ENCODE peak calls at places on chromosomes 2 and 18, in eight cellular contexts. V, T, G, M, Z, J, S and U are unnamed samples. For H3K36me3 and H3K9me3, the result is how much of the 10 kb centered on the place peaks cover.

GRCh38 chr2:58594175-58594574 is 353.1 kb upstream of the FANCL start:
- DNase-seq in V (no peak), T (no peak), G (peak), M (no peak), Z (no peak), J (no peak), S (peak), U (no peak)

GRCh38 chr2:42572297-42573081 is 4.1 kb downstream of the MTA3 start:
- DNase-seq in V (no peak), T (no peak), G (no peak), M (no peak), Z (no peak), J (no peak), S (no peak), U (no peak)

GRCh38 chr18:7629416-7629815 is 62.3 kb downstream of the PTPRM start:
- DNase-seq in V (no peak), T (no peak), G (no peak), M (no peak), Z (no peak), J (no peak), S (no peak), U (no peak)

GRCh38 chr2:111946294-111947114 is 48.1 kb downstream of the MERTK start:
- DNase-seq in V (peak), T (no peak), G (peak), M (peak), Z (peak), J (no peak), S (peak), U (no peak)

GRCh38 chr2:16613475-16613874 is 52.2 kb downstream of the CYRIA start:
- DNase-seq in V (no peak), T (no peak), G (peak), M (no peak), Z (no peak), J (no peak), S (no peak), U (no peak)

GRCh38 chr2:241636983-241637232 is at the start of gene THAP4:
- DNase-seq in V (no peak), T (peak), G (no peak), M (peak), Z (peak), J (peak), S (peak), U (peak)

GRCh38 chr2:98975611-98976010 is 39.6 kb upstream of the CRACDL start:
- DNase-seq in V (no peak), T (no peak), G (no peak), M (no peak), Z (no peak), J (no peak), S (no peak), U (no peak)

GRCh38 chr2:214201892-214202291 is 209.0 kb upstream of the VWC2L start:
- DNase-seq in V (no peak), T (no peak), G (no peak), M (no peak), Z (no peak), J (no peak), S (no peak), U (no peak)

GRCh38 chr2:207408086-207408794 is 121.5 kb upstream of the CREB1 start:
- DNase-seq in V (no peak), T (no peak), G (peak), M (no peak), Z (no peak), J (no peak), S (peak), U (no peak)

GRCh38 chr2:157336137-157336721 is 10.6 kb upstream of the ERMN start:
- DNase-seq in V (no peak), T (peak), G (peak), M (no peak), Z (peak), J (peak), S (peak), U (no peak)

GRCh38 chr2:168243061-168243460 is 4.3 kb downstream of the STK39 start:
- DNase-seq in V (no peak), T (no peak), G (peak), M (no peak), Z (no peak), J (no peak), S (no peak), U (no peak)

GRCh38 chr2:191150451-191151314 is at the start of gene STAT4:
- DNase-seq in V (no peak), T (peak), G (peak), M (no peak), Z (peak), J (peak), S (peak), U (no peak)

GRCh38 chr2:241878007-241878970 is 8.8 kb downstream of the RTP5 start:
- DNase-seq in V (no peak), T (peak), G (peak), M (no peak), Z (peak), J (peak), S (peak), U (peak)

DNA sequence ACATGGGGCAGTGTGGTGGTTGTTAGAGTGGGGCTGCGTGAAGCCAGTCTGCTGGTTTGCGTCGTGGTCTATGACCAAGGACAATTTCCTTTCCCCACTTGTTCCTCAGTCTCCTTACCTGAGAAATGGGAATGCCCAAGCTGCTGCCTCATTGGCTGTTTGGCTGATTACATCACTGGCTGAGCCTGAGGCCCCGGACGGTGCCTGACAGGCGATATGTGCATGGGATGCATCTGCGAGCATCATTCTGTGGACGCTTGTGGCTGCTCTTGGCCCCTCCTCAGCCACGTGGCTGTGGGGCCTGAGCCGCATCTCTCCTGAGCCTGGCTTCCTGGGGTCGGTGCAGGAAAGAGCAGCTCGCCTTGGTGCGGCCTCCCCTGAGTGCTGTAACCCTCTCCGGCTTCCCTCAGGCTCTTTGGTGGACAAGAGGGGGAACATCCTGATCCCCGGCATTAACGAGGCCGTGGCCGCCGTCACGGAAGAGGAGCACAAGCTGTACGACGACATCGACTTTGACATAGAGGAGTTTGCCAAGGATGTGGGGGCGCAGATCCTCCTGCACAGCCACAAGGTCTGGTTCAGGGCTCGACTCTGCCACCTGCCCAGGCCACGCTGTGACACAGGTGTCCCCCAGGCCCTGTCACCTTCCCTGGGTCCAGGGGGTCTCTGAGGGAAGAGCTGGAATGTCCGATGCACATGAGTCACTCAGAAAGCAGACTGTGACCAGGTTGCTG is 17.2 kb downstream of the CNDP2 start:
- DNase-seq in V (no peak), T (no peak), G (no peak), M (peak), Z (no peak), J (no peak), S (no peak), U (no peak)
- H3K36me3 ChIP-seq in V (under half), T (half or more), G (under half), M (half or more), Z (under half), J (half or more), S (under half), U (half or more)

DNA sequence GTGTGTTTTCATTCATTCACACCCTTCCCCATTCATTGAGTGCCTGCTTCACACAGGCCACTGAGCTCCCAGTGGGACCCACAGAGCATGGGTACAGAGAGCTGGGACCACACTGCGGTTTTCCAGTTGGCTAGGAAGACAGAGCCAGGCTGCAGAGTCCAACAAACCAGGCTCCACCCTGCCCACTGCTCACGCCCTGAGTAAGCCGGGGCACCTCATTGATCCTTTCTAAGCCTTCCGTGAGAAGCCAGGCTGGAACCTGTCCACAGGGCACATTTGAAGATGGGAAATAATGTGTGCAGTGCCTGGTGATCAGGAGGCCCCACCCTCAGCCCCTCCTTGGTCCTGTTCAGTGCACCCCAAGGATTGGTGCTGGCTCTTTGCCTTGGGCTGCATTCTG is 13.5 kb downstream of the KCNIP3 start:
- DNase-seq in V (no peak), T (no peak), G (no peak), M (no peak), Z (no peak), J (no peak), S (no peak), U (no peak)
- H3K9me3 ChIP-seq in V (under half), T (under half), G (under half), M (under half), Z (under half), J (under half), S (under half), U (under half)

DNA sequence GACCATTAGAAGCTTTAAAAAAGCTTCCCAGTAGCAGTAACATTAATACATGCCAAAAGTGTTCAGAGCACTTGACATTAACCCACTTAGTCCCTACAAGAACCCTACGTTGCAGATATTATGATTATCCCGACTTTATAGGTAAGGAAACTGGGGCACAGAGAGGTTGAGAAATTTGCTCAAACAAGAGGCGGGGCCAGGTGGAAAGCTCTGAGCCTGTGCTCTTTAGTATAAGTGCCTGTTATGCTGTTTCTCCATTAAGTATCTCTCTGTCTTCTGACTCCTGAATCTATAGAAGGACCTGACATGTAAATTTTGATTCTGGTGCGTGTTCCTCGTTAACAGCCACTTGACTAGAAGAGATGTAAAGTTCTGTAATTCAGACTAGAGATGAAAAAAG is 139.8 kb downstream of the RBMS1 start:
- DNase-seq in V (no peak), T (no peak), G (no peak), M (no peak), Z (no peak), J (no peak), S (no peak), U (no peak)
- H3K36me3 ChIP-seq in V (under half), T (under half), G (under half), M (under half), Z (under half), J (under half), S (under half), U (under half)

GRCh38 chr2:69535739-69536374 is 98.6 kb upstream of the NFU1 start:
- DNase-seq in V (no peak), T (no peak), G (no peak), M (no peak), Z (no peak), J (no peak), S (no peak), U (no peak)
- H3K9me3 ChIP-seq in V (under half), T (under half), G (under half), M (under half), Z (under half), J (under half), S (under half), U (under half)

GRCh38 chr2:60459896-60460295 is 93.6 kb downstream of the BCL11A start:
- DNase-seq in V (no peak), T (no peak), G (no peak), M (no peak), Z (no peak), J (no peak), S (no peak), U (no peak)
- H3K36me3 ChIP-seq in V (under half), T (under half), G (under half), M (under half), Z (under half), J (under half), S (under half), U (under half)

DNA sequence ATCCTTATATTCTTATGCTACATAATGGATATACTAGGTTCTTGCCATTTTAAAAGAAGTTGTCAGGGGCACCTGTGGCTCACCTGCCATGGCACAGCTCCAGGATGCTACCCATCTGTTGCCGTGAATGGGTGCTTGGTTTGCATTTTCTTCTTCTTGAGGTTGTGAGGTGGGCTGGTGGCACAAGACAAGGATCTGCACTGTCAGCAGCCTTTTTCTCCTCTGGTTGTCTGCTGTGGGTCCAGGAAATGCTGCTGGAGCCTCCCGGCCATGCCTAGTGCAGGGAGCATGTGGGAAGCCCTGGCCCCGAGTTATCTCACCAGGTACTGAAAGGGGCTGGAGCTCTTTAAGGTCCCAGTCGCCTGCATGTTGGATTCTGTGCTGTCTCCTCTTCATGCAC is 2.6 kb downstream of the IL1R1 start:
- DNase-seq in V (no peak), T (no peak), G (no peak), M (no peak), Z (no peak), J (no peak), S (no peak), U (no peak)
- H3K9me3 ChIP-seq in V (under half), T (under half), G (under half), M (under half), Z (under half), J (under half), S (under half), U (under half)

DNA sequence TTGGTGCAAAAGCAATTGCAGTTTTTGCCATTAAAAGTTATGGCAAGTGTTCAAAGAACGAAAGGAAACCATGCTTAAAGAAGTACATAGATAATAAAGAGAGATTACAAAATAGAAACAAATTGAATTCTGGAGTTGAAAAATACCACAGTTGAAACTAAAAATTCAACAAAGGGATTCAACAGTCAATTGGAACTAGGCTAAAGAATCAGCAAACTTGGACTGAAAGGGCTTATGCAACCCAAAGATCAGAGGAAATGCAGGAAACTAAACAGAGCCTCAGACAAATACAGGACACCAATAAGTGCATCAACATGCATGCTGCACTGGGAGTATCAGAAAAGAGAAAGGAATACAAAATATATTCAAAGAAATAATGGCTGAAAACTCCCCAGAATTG is 40.3 kb downstream of the UXS1 start:
- DNase-seq in V (no peak), T (no peak), G (no peak), M (no peak), Z (no peak), J (no peak), S (no peak), U (no peak)
- H3K36me3 ChIP-seq in V (under half), T (under half), G (half or more), M (under half), Z (under half), J (under half), S (under half), U (under half)

DNA sequence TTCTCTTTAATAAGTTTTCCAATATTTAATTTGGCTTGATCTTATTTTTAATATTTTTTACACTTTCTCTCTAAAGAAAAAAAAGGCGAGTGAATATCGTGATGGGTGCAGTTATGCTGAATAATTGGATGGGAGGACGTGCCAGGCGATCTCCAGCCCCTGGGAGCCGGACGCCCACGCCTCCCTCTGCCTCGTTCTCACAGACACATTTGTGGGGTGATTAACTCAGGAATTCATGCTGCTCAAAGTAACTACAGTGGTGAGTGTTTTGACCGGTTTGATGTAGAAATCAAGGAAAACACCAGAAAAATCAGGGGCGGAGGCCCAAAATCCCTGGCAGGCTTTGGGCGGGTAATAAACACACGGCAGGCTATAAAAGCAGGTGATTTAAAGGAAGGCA is 736.8 kb upstream of the SALL3 start:
- DNase-seq in V (no peak), T (no peak), G (no peak), M (no peak), Z (no peak), J (no peak), S (no peak), U (peak)
- H3K9me3 ChIP-seq in V (under half), T (under half), G (under half), M (under half), Z (under half), J (under half), S (under half), U (under half)

DNA sequence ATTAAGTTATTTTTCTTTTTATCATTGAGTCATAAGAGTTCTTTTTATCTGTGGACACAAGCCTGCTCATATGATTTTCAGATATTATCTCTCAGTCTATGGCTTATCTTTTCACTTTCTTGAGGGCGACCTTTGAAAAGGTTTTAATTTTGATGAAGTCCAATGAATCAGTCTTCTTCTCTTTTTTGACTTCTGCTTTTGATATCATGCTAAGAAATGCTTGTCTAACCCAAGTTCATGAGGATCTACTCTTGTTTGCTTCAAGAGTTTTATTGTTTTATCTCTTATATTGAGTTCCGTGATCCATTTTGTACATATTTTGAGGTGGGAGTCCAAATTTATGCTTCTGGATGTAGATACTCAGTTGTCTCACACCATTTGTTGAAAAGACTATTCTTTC is 36.5 kb downstream of the PSMD14 start:
- DNase-seq in V (no peak), T (no peak), G (no peak), M (no peak), Z (no peak), J (no peak), S (no peak), U (no peak)
- H3K36me3 ChIP-seq in V (under half), T (under half), G (under half), M (under half), Z (under half), J (under half), S (under half), U (under half)